ENCODE peak calls at places on chromosome 3, in seven cellular contexts. M is NCI-H1417; R is activated CD8-positive, alpha-beta T cell treated with anti-CD3 and anti-CD28 coated beads, Interleukin-2, amount 10 ng/mL, durations not matched to agents 7 days and 5 days; I is neuronal stem cell; J is PC-3; G is A172; F is SW480. C is an unnamed sample.

GRCh38 chr3:159987291-159987711 is 1.3 kb upstream of the IL12A start:
- DNase-seq in I (no peak), M (no peak), R (no peak), G (no peak), J (peak), F (peak), C (no peak)

GRCh38 chr3:184734903-184735630 is 23.2 kb upstream of the MAGEF1 start:
- DNase-seq in I (no peak), R (no peak), M (no peak), G (no peak), F (no peak), J (no peak), C (no peak)

GRCh38 chr3:71446734-71447133 is 136.8 kb downstream of the FOXP1 start:
- DNase-seq in I (no peak), R (no peak), G (no peak), J (no peak), F (no peak), M (no peak), C (no peak)

GRCh38 chr3:13113346-13114335 is 40.4 kb upstream of the IQSEC1 start:
- DNase-seq in G (no peak), F (no peak), I (no peak), R (no peak), J (no peak), M (no peak), C (no peak)

GRCh38 chr3:18544135-18544534 is 119.0 kb upstream of the SATB1 start:
- DNase-seq in M (peak), F (no peak), J (no peak), G (no peak), I (no peak), R (no peak), C (no peak)

GRCh38 chr3:164416491-164417222 is 661.6 kb downstream of the SI start:
- DNase-seq in I (no peak), R (no peak), G (no peak), F (no peak), J (no peak), M (no peak), C (no peak)

GRCh38 chr3:162586591-162586990 is 1090.0 kb downstream of the OTOL1 start:
- DNase-seq in R (no peak), I (no peak), F (peak), J (peak), M (no peak), G (peak), C (no peak)

GRCh38 chr3:150870406-150870805 is 34.8 kb downstream of the MINDY4B start:
- DNase-seq in G (peak), M (no peak), J (no peak), F (no peak), I (no peak), R (no peak), C (no peak)

GRCh38 chr3:48232734-48233133 is 8.2 kb upstream of the ZNF589 start:
- DNase-seq in G (peak), J (peak), R (peak), F (peak), I (peak), M (peak), C (peak)

GRCh38 chr3:157868168-157868567 is 238.1 kb downstream of the SHOX2 start:
- DNase-seq in I (no peak), F (no peak), J (no peak), G (no peak), M (no peak), R (no peak), C (no peak)

GRCh38 chr3:133939496-133939835 is 43.8 kb upstream of the RAB6B start:
- DNase-seq in F (no peak), R (no peak), I (no peak), J (no peak), M (no peak), G (no peak), C (no peak)

GRCh38 chr3:169144271-169144670 is 519.2 kb downstream of the MECOM start:
- DNase-seq in I (no peak), F (no peak), R (no peak), M (no peak), J (no peak), G (no peak), C (no peak)

GRCh38 chr3:168071535-168071934 is 24.2 kb downstream of the GOLIM4 start:
- DNase-seq in F (peak), M (no peak), I (no peak), G (peak), J (peak), R (no peak), C (peak)

GRCh38 chr3:149609595-149609994 is 48.2 kb downstream of the WWTR1 start:
- DNase-seq in F (peak), R (no peak), J (no peak), G (no peak), M (no peak), I (no peak), C (no peak)

C was measured in ACHN.